ENCODE peak calls at places on chromosomes 1 and 21, in six cellular contexts. X, J, G, P, H and M are unnamed samples.

GRCh38 chr1:244387415-244387814 is 64.3 kb downstream of the ADSS2 start:
- DNase-seq in X (no peak), J (no peak), G (no peak), P (no peak), H (no peak), M (no peak)

GRCh38 chr1:204997616-204998015 is 45.4 kb upstream of the CNTN2 start:
- DNase-seq in X (no peak), J (no peak), G (no peak), P (no peak), H (no peak), M (no peak)

GRCh38 chr1:170562644-170563338 is 30.8 kb downstream of the GORAB start:
- DNase-seq in X (no peak), J (no peak), G (peak; percentile 20), P (no peak), H (peak; percentile 6), M (peak; percentile 83)

GRCh38 chr1:119005870-119006405 is 17.8 kb upstream of the TBX15 start:
- DNase-seq in X (no peak), J (no peak), G (no peak), P (no peak), H (no peak), M (no peak)

GRCh38 chr1:225875044-225875822 is 6.9 kb downstream of the TMEM63A start:
- DNase-seq in X (no peak), J (peak; percentile 78), G (no peak), P (peak; percentile 85), H (no peak), M (no peak)

GRCh38 chr1:172004671-172005070 is 163.4 kb downstream of the DNM3 start:
- DNase-seq in X (no peak), J (no peak), G (no peak), P (no peak), H (no peak), M (no peak)

GRCh38 chr1:233598891-233599541 is 14.9 kb upstream of the KCNK1 start:
- DNase-seq in X (no peak), J (no peak), G (no peak), P (no peak), H (peak; percentile 21), M (no peak)

GRCh38 chr1:62012095-62012494 is 182.6 kb upstream of the L1TD1 start:
- DNase-seq in X (no peak), J (no peak), G (no peak), P (no peak), H (peak; percentile 34), M (no peak)

GRCh38 chr1:1162597-1163537 is 10.8 kb upstream of the TTLL10 start:
- DNase-seq in X (no peak), J (peak; percentile 92), G (no peak), P (peak; percentile 95), H (no peak), M (no peak)

GRCh38 chr1:209871006-209871405 is 43.2 kb downstream of the UTP25 start:
- DNase-seq in X (no peak), J (no peak), G (no peak), P (no peak), H (no peak), M (no peak)

GRCh38 chr1:183227963-183228649 is 42.0 kb downstream of the LAMC2 start:
- DNase-seq in X (no peak), J (peak; percentile 56), G (peak; percentile 71), P (peak; percentile 39), H (peak; percentile 66), M (no peak)

GRCh38 chr1:224259986-224260385 is 70.0 kb downstream of the NVL start:
- DNase-seq in X (peak; percentile 12), J (no peak), G (no peak), P (no peak), H (no peak), M (no peak)

GRCh38 chr1:8137406-8138244 is 111.5 kb upstream of the ERRFI1 start:
- DNase-seq in X (no peak), J (no peak), G (no peak), P (no peak), H (no peak), M (no peak)

GRCh38 chr1:215376544-215377264 is 190.4 kb upstream of the KCTD3 start:
- DNase-seq in X (no peak), J (no peak), G (no peak), P (no peak), H (no peak), M (no peak)

GRCh38 chr1:154097873-154098272 is 57.0 kb downstream of the NUP210L start:
- DNase-seq in X (no peak), J (no peak), G (no peak), P (no peak), H (no peak), M (no peak)

GRCh38 chr1:208159542-208160258 is 84.5 kb downstream of the PLXNA2 start:
- DNase-seq in X (no peak), J (no peak), G (peak; percentile 58), P (peak; percentile 53), H (peak; percentile 74), M (peak; percentile 70)

GRCh38 chr1:234619794-234620247 is 9.8 kb upstream of the IRF2BP2 start:
- DNase-seq in X (no peak), J (no peak), G (no peak), P (no peak), H (no peak), M (no peak)

GRCh38 chr21:29297483-29298347 is 1.0 kb upstream of the BACH1 start:
- DNase-seq in X (peak; percentile 91), J (peak; percentile 21), G (no peak), P (no peak), H (no peak), M (no peak)

GRCh38 chr1:205716371-205717132 is 33.4 kb downstream of the NUCKS1 start:
- DNase-seq in X (no peak), J (no peak), G (no peak), P (no peak), H (no peak), M (no peak)

GRCh38 chr1:210330279-210330866 is 1.7 kb downstream of the HHAT start:
- DNase-seq in X (no peak), J (no peak), G (no peak), P (no peak), H (peak; percentile 30), M (no peak)

GRCh38 chr1:212518188-212518951 is 85.7 kb downstream of the NENF start:
- DNase-seq in X (no peak), J (peak; percentile 86), G (no peak), P (peak; percentile 64), H (peak; percentile 41), M (no peak)

GRCh38 chr21:42237577-42237976 is 18.6 kb downstream of the ABCG1 start:
- DNase-seq in X (no peak), J (no peak), G (no peak), P (no peak), H (no peak), M (no peak)

GRCh38 chr1:8370928-8371327 is 53.0 kb downstream of the SLC45A1 start:
- DNase-seq in X (no peak), J (no peak), G (no peak), P (no peak), H (no peak), M (no peak)

GRCh38 chr1:210259496-210259895 is 26.9 kb downstream of the SERTAD4 start:
- DNase-seq in X (no peak), J (no peak), G (no peak), P (no peak), H (no peak), M (no peak)

GRCh38 chr21:36070999-36071398 is 1.2 kb downstream of the CBR1 start:
- DNase-seq in X (no peak), J (no peak), G (no peak), P (no peak), H (no peak), M (no peak)

GRCh38 chr1:167447521-167448136 is 70.7 kb downstream of the CD247 start:
- DNase-seq in X (no peak), J (peak; percentile 64), G (no peak), P (peak; percentile 64), H (no peak), M (no peak)

GRCh38 chr1:2468041-2468472 is 8.0 kb upstream of the PLCH2 start:
- DNase-seq in X (no peak), J (no peak), G (peak; percentile 77), P (no peak), H (peak; percentile 65), M (peak; percentile 44)

GRCh38 chr1:203776636-203777035 is 11.7 kb downstream of the LAX1 start:
- DNase-seq in X (no peak), J (no peak), G (peak; percentile 43), P (no peak), H (peak; percentile 52), M (no peak)
- H3K27me3 ChIP-seq in X (no peaks in the 10 kb centered on the region), J (no peaks in the 10 kb centered on the region), G (peaks cover 20% of the 10 kb centered on the region), P (no peaks in the 10 kb centered on the region), H (no peaks in the 10 kb centered on the region), M (no peaks in the 10 kb centered on the region)

GRCh38 chr1:157247005-157247763 is 109.0 kb upstream of the ETV3 start:
- DNase-seq in X (no peak), J (no peak), G (no peak), P (no peak), H (no peak), M (no peak)

GRCh38 chr1:157245823-157246222 is 107.6 kb upstream of the ETV3 start:
- DNase-seq in X (peak; percentile 70), J (no peak), G (no peak), P (no peak), H (no peak), M (no peak)

GRCh38 chr1:157249739-157250138 is 111.5 kb upstream of the ETV3 start:
- DNase-seq in X (no peak), J (no peak), G (no peak), P (no peak), H (no peak), M (no peak)

GRCh38 chr1:157252473-157252872 is 114.3 kb upstream of the ETV3 start:
- DNase-seq in X (no peak), J (no peak), G (no peak), P (no peak), H (no peak), M (no peak)

DNA sequence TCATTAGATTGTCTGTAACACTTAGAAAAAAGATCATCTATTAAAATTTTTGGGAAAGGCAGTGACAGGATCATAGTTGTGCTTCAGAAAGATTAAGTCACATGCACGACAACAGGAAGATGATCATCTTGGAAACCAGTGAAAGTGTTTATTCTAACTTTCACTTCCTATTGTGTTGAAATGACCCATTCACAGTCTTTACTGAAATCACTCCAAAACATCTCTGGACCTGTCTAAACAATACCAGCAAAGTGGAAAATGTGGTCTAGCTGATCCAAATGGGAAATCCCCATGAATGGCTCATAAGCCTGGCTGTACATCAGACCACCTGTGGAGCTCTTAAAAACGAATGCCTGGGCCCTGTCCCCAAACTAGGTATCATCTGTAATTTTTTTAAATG is 111.1 kb upstream of the ETV3 start:
- DNase-seq in X (no peak), J (no peak), G (no peak), P (no peak), H (no peak), M (no peak)
- TF ChIP-seq EP300 in X (no peak), J (no peak), G (no peak), P (no peak), H (no peak), M (no peak)

DNA sequence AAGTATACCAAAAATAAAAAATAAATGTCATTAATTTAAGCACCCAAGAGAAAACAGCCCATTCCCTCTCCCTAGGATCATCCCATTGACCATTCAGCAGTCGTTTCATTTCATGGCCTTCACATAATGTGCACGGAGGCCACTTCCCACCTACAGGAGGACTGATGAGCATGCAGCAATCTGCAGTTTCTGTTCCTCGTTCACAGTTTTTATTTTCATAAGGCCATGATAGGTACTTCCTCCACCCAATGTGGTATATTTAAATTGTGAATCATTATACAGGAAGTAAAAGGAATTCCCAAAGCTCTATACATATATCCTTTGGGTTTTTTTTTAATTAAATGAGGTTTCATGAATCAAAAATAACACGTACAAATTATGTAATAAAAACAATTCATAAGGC is 27.7 kb upstream of the SLC44A3 start:
- DNase-seq in X (peak; percentile 79), J (peak; percentile 20), G (no peak), P (no peak), H (no peak), M (no peak)
- H3K4me3 ChIP-seq in X (peak overlapping the region; percentile 10), J (no peak overlapping the region), G (no peak overlapping the region), P (no peak overlapping the region), H (no peak overlapping the region), M (no peak overlapping the region)

GRCh38 chr1:228898582-228898992 is 163.3 kb downstream of the RHOU start:
- DNase-seq in X (peak; percentile 75), J (no peak), G (no peak), P (peak; percentile 41), H (no peak), M (no peak)
- H3K27me3 ChIP-seq in X (no peaks in the 10 kb centered on the region), J (no peaks in the 10 kb centered on the region), G (peaks cover 77% of the 10 kb centered on the region), P (no peaks in the 10 kb centered on the region), H (peaks cover 11% of the 10 kb centered on the region), M (no peaks in the 10 kb centered on the region)